ENCODE peak calls at places on chromosomes 5 and 9, in eight cellular contexts. K is endothelial cell, Q is Calu3, I is IMR-90, A is A549, T is lower lobe of right lung, Z is upper lobe of right lung, B is BE2C. L is an unnamed sample.

GRCh38 chr9:33165263-33166151 is 1.6 kb downstream of the B4GALT1 start:
- DNase-seq in K (no peak), Q (no peak), I (peak), A (peak), T (no peak), Z (no peak), B (no peak), L (no peak)

GRCh38 chr9:79662553-79662956 is 90.8 kb downstream of the TLE4 start:
- DNase-seq in K (no peak), Q (no peak), I (no peak), A (no peak), T (no peak), Z (no peak), B (no peak), L (no peak)

GRCh38 chr9:124618476-124618875 is 111.3 kb upstream of the NR5A1 start:
- DNase-seq in K (no peak), Q (peak), I (no peak), A (no peak), T (no peak), Z (no peak), B (no peak), L (no peak)

GRCh38 chr9:93154293-93154903 is 20.3 kb upstream of the NINJ1 start:
- DNase-seq in K (peak), Q (peak), I (no peak), A (peak), T (no peak), Z (no peak), B (peak), L (no peak)

GRCh38 chr5:11525020-11525419 is 379.2 kb downstream of the CTNND2 start:
- DNase-seq in K (no peak), Q (no peak), I (no peak), A (no peak), T (no peak), Z (no peak), B (no peak), L (no peak)

GRCh38 chr9:108835831-108836230 is 20.0 kb downstream of the ACTL7B start:
- DNase-seq in K (no peak), Q (no peak), I (no peak), A (no peak), T (no peak), Z (no peak), B (no peak), L (no peak)

GRCh38 chr5:178305801-178306200 is 73.2 kb upstream of the PHYKPL start:
- DNase-seq in K (no peak), Q (no peak), I (no peak), A (no peak), T (peak), Z (peak), B (no peak), L (no peak)

GRCh38 chr5:16742938-16743337 is 126.1 kb upstream of the RETREG1 start:
- DNase-seq in K (no peak), Q (no peak), I (peak), A (no peak), T (no peak), Z (no peak), B (no peak), L (no peak)

GRCh38 chr5:131628990-131629389 is 6.0 kb downstream of the RAPGEF6 start:
- DNase-seq in K (no peak), Q (no peak), I (peak), A (no peak), T (no peak), Z (no peak), B (no peak), L (no peak)

GRCh38 chr5:131774652-131775367 is 22.0 kb downstream of the FNIP1 start:
- DNase-seq in K (no peak), Q (no peak), I (no peak), A (peak), T (no peak), Z (no peak), B (no peak), L (no peak)

GRCh38 chr9:128098017-128098935 is 29.3 kb downstream of the PTGES2 start:
- DNase-seq in K (peak), Q (peak), I (peak), A (peak), T (peak), Z (peak), B (no peak), L (no peak)

GRCh38 chr9:91867740-91868139 is 82.3 kb downstream of the ROR2 start:
- DNase-seq in K (no peak), Q (no peak), I (no peak), A (no peak), T (no peak), Z (no peak), B (no peak), L (no peak)

GRCh38 chr5:10555134-10555733 is 8.6 kb upstream of the ANKRD33B start:
- DNase-seq in K (no peak), Q (peak), I (peak), A (peak), T (no peak), Z (no peak), B (peak), L (no peak)

GRCh38 chr5:157186309-157187045 is 5.8 kb downstream of the ITK start:
- DNase-seq in K (no peak), Q (no peak), I (no peak), A (no peak), T (no peak), Z (no peak), B (no peak), L (no peak)

GRCh38 chr5:10607666-10608442 is 44.0 kb downstream of the ANKRD33B start:
- DNase-seq in K (no peak), Q (no peak), I (peak), A (no peak), T (peak), Z (no peak), B (no peak), L (no peak)

GRCh38 chr5:139495644-139496435 is 13.3 kb upstream of the STING1 start:
- DNase-seq in K (no peak), Q (peak), I (peak), A (no peak), T (no peak), Z (no peak), B (no peak), L (no peak)

GRCh38 chr5:78903936-78904335 is 81.2 kb downstream of the ARSB start:
- DNase-seq in K (no peak), Q (no peak), I (peak), A (no peak), T (no peak), Z (no peak), B (no peak), L (no peak)

GRCh38 chr9:20396509-20396908 is 225.8 kb downstream of the MLLT3 start:
- DNase-seq in K (no peak), Q (no peak), I (no peak), A (no peak), T (no peak), Z (no peak), B (no peak), L (no peak)

GRCh38 chr9:4224181-4224580 is 75.7 kb downstream of the GLIS3 start:
- DNase-seq in K (no peak), Q (no peak), I (no peak), A (no peak), T (no peak), Z (no peak), B (no peak), L (no peak)

GRCh38 chr5:173780356-173781234 is 107.6 kb upstream of the CPEB4 start:
- DNase-seq in K (no peak), Q (no peak), I (no peak), A (no peak), T (no peak), Z (no peak), B (no peak), L (no peak)

GRCh38 chr5:62977641-62978040 is 399.0 kb downstream of the LRRC70 start:
- DNase-seq in K (no peak), Q (no peak), I (no peak), A (no peak), T (no peak), Z (no peak), B (no peak), L (no peak)

GRCh38 chr9:129932303-129933151 is 97.3 kb downstream of the USP20 start:
- DNase-seq in K (no peak), Q (no peak), I (peak), A (no peak), T (no peak), Z (no peak), B (no peak), L (no peak)

GRCh38 chr9:136748656-136749551 is 579 bp upstream of the LCN6 start:
- DNase-seq in K (no peak), Q (no peak), I (no peak), A (no peak), T (peak), Z (peak), B (no peak), L (no peak)

GRCh38 chr5:123091988-123092583 is 3.0 kb downstream of the PRDM6 start:
- DNase-seq in K (no peak), Q (no peak), I (peak), A (no peak), T (no peak), Z (no peak), B (no peak), L (no peak)

GRCh38 chr5:134568761-134569725 is 43.6 kb downstream of the JADE2 start:
- DNase-seq in K (no peak), Q (peak), I (peak), A (no peak), T (peak), Z (peak), B (peak), L (no peak)

GRCh38 chr5:55625603-55625875 is 86.6 kb downstream of the SLC38A9 start:
- DNase-seq in K (no peak), Q (no peak), I (no peak), A (no peak), T (no peak), Z (no peak), B (no peak), L (no peak)

GRCh38 chr9:114471157-114471556 is 34.1 kb downstream of the WHRN start:
- DNase-seq in K (no peak), Q (no peak), I (no peak), A (no peak), T (no peak), Z (no peak), B (no peak), L (no peak)
- TF ChIP-seq CTCF in K (no peak), Q (no peak), I (no peak), A (no peak), T (no peak), Z (no peak), B (no peak), L (no peak)

GRCh38 chr5:127564002-127564769 is 46.7 kb downstream of the PRRC1 start:
- DNase-seq in K (peak), Q (peak), I (peak), A (peak), T (no peak), Z (no peak), B (peak), L (no peak)
- TF ChIP-seq CTCF in K (peak), Q (peak), I (peak), A (peak), T (peak), Z (peak), B (peak), L (peak)

DNA sequence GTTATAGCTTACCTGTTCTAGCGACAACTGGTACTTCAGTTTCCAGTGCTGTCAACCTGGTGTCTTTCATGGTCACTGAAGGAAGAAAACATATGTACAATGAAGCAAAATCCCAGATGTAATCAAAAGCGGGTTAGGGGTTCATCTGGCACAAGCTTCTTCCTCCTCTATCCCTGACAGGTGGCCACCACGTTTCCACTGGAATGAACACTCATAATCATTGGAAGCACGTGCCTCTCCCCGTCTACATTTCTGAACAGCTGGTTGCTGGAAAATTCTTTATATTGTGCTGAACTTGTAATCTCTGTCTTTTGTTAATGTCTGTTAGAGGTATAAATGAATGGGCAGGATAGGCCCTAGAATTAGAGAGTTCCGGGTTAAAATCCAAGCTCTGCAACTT is 9.4 kb downstream of the TSC1 start:
- DNase-seq in K (no peak), Q (no peak), I (no peak), A (no peak), T (no peak), Z (no peak), B (no peak), L (no peak)
- TF ChIP-seq CTCF in K (no peak), Q (no peak), I (no peak), A (no peak), T (no peak), Z (no peak), B (no peak), L (no peak)

GRCh38 chr9:78213696-78214095 is 22.2 kb upstream of the CEP78 start:
- DNase-seq in K (no peak), Q (no peak), I (no peak), A (no peak), T (no peak), Z (no peak), B (no peak), L (no peak)
- TF ChIP-seq CTCF in K (no peak), Q (no peak), I (no peak), A (peak), T (peak), Z (peak), B (peak), L (peak)

GRCh38 chr5:107570805-107571531 is 99.8 kb downstream of the EFNA5 start:
- DNase-seq in K (no peak), Q (peak), I (no peak), A (peak), T (no peak), Z (no peak), B (no peak), L (peak)
- TF ChIP-seq CTCF in K (no peak), Q (no peak), I (no peak), A (no peak), T (no peak), Z (no peak), B (no peak), L (no peak)

L was measured in natural killer cell.